ENCODE peak calls at places on chromosome 5, in ten cellular contexts. N is mammary epithelial cell, J is endodermal cell, I is lower lobe of right lung, X is adrenal gland, Z is colonic mucosa, A is upper lobe of right lung, K is hepatocyte, O is transverse colon, D is heart left ventricle. H is an unnamed sample.

GRCh38 chr5:138149530-138149929 is 10.3 kb upstream of the NME5 start:
- DNase-seq in N (no peak), J (peak; percentile 59), I (no peak), X (no peak), Z (no peak), A (no peak), K (no peak), O (no peak), D (no peak), H (no peak)

GRCh38 chr5:116990010-116990409 is 415.4 kb upstream of the SEMA6A start:
- DNase-seq in N (no peak), J (no peak), I (no peak), X (no peak), Z (no peak), A (no peak), K (no peak), O (no peak), D (no peak), H (no peak)

GRCh38 chr5:79193643-79194042 is 42.3 kb upstream of the JMY start:
- DNase-seq in N (peak; percentile 41), J (no peak), I (no peak), X (peak; percentile 42), Z (no peak), A (no peak), K (peak; percentile 33), O (no peak), D (no peak), H (peak; percentile 13)

GRCh38 chr5:95817430-95817829 is 5.1 kb downstream of the GLRX start:
- DNase-seq in N (no peak), J (no peak), I (no peak), X (peak; percentile 66), Z (peak; percentile 73), A (no peak), K (no peak), O (peak; percentile 58), D (no peak), H (no peak)

GRCh38 chr5:92559743-92560142 is 1021.3 kb downstream of the NR2F1-AS1 start:
- DNase-seq in N (peak; percentile 33), J (peak; percentile 43), I (no peak), X (no peak), Z (no peak), A (no peak), K (no peak), O (no peak), D (no peak), H (no peak)

GRCh38 chr5:111143910-111144309 is 51.8 kb downstream of the WDR36 start:
- DNase-seq in N (peak; percentile 91), J (no peak), I (no peak), X (peak; percentile 43), Z (no peak), A (no peak), K (no peak), O (no peak), D (peak; percentile 66), H (peak; percentile 49)

GRCh38 chr5:96427823-96428222 is 5.2 kb downstream of the PCSK1 start:
- DNase-seq in N (no peak), J (peak; percentile 58), I (no peak), X (no peak), Z (no peak), A (no peak), K (peak; percentile 15), O (no peak), D (no peak), H (no peak)

GRCh38 chr5:6362846-6363245 is 15.5 kb downstream of the MED10 start:
- DNase-seq in N (no peak), J (no peak), I (no peak), X (no peak), Z (no peak), A (no peak), K (no peak), O (no peak), D (no peak), H (no peak)

GRCh38 chr5:133703935-133704334 is 91.6 kb upstream of the FSTL4 start:
- DNase-seq in N (no peak), J (peak; percentile 19), I (no peak), X (no peak), Z (no peak), A (no peak), K (no peak), O (no peak), D (no peak), H (no peak)

GRCh38 chr5:131581710-131582109 is 53.3 kb downstream of the RAPGEF6 start:
- DNase-seq in N (no peak), J (no peak), I (no peak), X (no peak), Z (no peak), A (no peak), K (no peak), O (no peak), D (no peak), H (no peak)

GRCh38 chr5:105172918-105173317 is 1610.3 kb upstream of the NUDT12 start:
- DNase-seq in N (no peak), J (no peak), I (no peak), X (no peak), Z (no peak), A (no peak), K (no peak), O (no peak), D (no peak), H (no peak)

GRCh38 chr5:111530298-111530740 is 18.0 kb upstream of the STARD4 start:
- DNase-seq in N (peak; percentile 40), J (no peak), I (peak; percentile 86), X (peak; percentile 72), Z (peak; percentile 54), A (peak; percentile 86), K (peak; percentile 76), O (peak; percentile 59), D (peak; percentile 80), H (peak; percentile 77)

GRCh38 chr5:77882670-77883257 is 106.6 kb upstream of the TBCA start:
- DNase-seq in N (peak; percentile 82), J (no peak), I (no peak), X (no peak), Z (no peak), A (no peak), K (no peak), O (no peak), D (no peak), H (no peak)

GRCh38 chr5:123454236-123454911 is 31.2 kb upstream of the CEP120 start:
- DNase-seq in N (peak; percentile 12), J (no peak), I (no peak), X (no peak), Z (no peak), A (no peak), K (no peak), O (no peak), D (no peak), H (no peak)

GRCh38 chr5:44511596-44511995 is 122.4 kb upstream of the FGF10 start:
- DNase-seq in N (no peak), J (peak; percentile 49), I (no peak), X (no peak), Z (no peak), A (no peak), K (no peak), O (no peak), D (no peak), H (no peak)

DNA sequence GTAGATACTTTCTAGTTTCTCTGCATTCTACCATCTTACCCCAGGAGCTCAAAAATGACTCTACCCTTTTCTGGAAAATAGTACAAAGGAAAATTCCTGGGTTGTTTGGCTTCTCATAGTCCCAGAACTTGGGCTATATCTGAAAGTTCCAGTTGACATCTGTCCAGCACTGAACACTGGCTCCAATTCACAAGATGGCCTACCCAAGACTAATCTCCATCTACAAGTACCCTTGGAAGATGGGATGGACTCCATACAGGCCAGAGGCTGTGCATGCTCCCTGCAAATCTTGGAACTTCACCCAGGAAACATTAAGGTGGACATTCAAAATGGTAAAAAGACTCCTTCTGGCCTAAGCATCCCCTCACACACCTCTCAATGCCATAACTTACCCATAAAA is 427.1 kb downstream of the DTWD2 start:
- DNase-seq in N (no peak), J (no peak), I (no peak), X (no peak), Z (no peak), A (no peak), K (no peak), O (no peak), D (no peak), H (no peak)
- H3K36me3 ChIP-seq in N (no peaks in the 10 kb centered on the region), J (no peaks in the 10 kb centered on the region), I (no peaks in the 10 kb centered on the region), X (no peaks in the 10 kb centered on the region), Z (no peaks in the 10 kb centered on the region), A (no peaks in the 10 kb centered on the region), K (no peaks in the 10 kb centered on the region), O (no peaks in the 10 kb centered on the region), D (no peaks in the 10 kb centered on the region), H (no peaks in the 10 kb centered on the region)

GRCh38 chr5:168879929-168880328 is 300.8 kb upstream of the PANK3 start:
- DNase-seq in N (no peak), J (no peak), I (no peak), X (peak; percentile 17), Z (no peak), A (no peak), K (peak; percentile 37), O (no peak), D (no peak), H (no peak)

GRCh38 chr5:168882283-168882682 is 303.1 kb upstream of the PANK3 start:
- DNase-seq in N (no peak), J (no peak), I (no peak), X (no peak), Z (no peak), A (no peak), K (no peak), O (no peak), D (no peak), H (no peak)

GRCh38 chr5:168883253-168883880 is 304.2 kb upstream of the PANK3 start:
- DNase-seq in N (no peak), J (peak; percentile 78), I (no peak), X (no peak), Z (no peak), A (no peak), K (no peak), O (no peak), D (no peak), H (no peak)

GRCh38 chr5:168884040-168884439 is 304.9 kb upstream of the PANK3 start:
- DNase-seq in N (no peak), J (no peak), I (no peak), X (no peak), Z (no peak), A (no peak), K (no peak), O (no peak), D (no peak), H (no peak)

GRCh38 chr5:168881427-168882149 is 302.4 kb upstream of the PANK3 start:
- DNase-seq in N (no peak), J (peak; percentile 90), I (no peak), X (no peak), Z (no peak), A (no peak), K (peak; percentile 60), O (no peak), D (no peak), H (no peak)
- TF ChIP-seq CTCF in N (no peak), J (peak; percentile 65), I (no peak), X (no peak), Z (no peak), A (no peak), K (peak; percentile 22), O (no peak), D (no peak), H (no peak)

GRCh38 chr5:56607074-56607473 is 208.3 kb upstream of the MAP3K1 start:
- DNase-seq in N (no peak), J (no peak), I (no peak), X (no peak), Z (no peak), A (no peak), K (no peak), O (no peak), D (no peak), H (no peak)
- H3K36me3 ChIP-seq in N (no peaks in the 10 kb centered on the region), J (no peaks in the 10 kb centered on the region), I (no peaks in the 10 kb centered on the region), X (no peaks in the 10 kb centered on the region), Z (no peaks in the 10 kb centered on the region), A (no peaks in the 10 kb centered on the region), K (no peaks in the 10 kb centered on the region), O (no peaks in the 10 kb centered on the region), D (no peaks in the 10 kb centered on the region), H (no peaks in the 10 kb centered on the region)

GRCh38 chr5:168747987-168748777 is 169.0 kb upstream of the PANK3 start:
- DNase-seq in N (peak; percentile 5), J (peak; percentile 95), I (peak; percentile 55), X (peak; percentile 32), Z (peak; percentile 45), A (no peak), K (peak; percentile 65), O (peak; percentile 24), D (peak; percentile 50), H (peak; percentile 19)
- TF ChIP-seq CTCF in N (peak; percentile 68), J (peak; percentile 97), I (peak; percentile 59), X (peak; percentile 59), Z (peak; percentile 54), A (peak; percentile 57), K (peak; percentile 48), O (peak; percentile 59), D (peak; percentile 44), H (peak; percentile 24)